ENCODE peak calls at places on chromosomes 12 and 14, in six cellular contexts. V, U, I, L, D and T are unnamed samples.

GRCh38 chr12:58242803-58243628 is 301.6 kb downstream of the ATP23 start:
- DNase-seq in I (no peak), L (peak; percentile 11), U (no peak), D (no peak), V (no peak), T (no peak)

GRCh38 chr14:93132472-93133065 is 16.8 kb upstream of the ITPK1 start:
- DNase-seq in D (no peak), I (no peak), L (no peak), V (peak; percentile 85), U (no peak), T (no peak)

GRCh38 chr12:68855771-68856170 is 47.8 kb downstream of the MDM2 start:
- DNase-seq in D (no peak), I (no peak), U (no peak), L (no peak), V (no peak), T (no peak)

GRCh38 chr12:113452458-113452857 is 19.2 kb downstream of the LHX5 start:
- DNase-seq in L (no peak), I (no peak), D (no peak), V (no peak), U (no peak), T (no peak)

GRCh38 chr12:48423200-48423599 is 49.2 kb upstream of the ANP32D start:
- DNase-seq in I (no peak), V (no peak), U (no peak), D (no peak), L (no peak), T (no peak)

GRCh38 chr14:83207550-83207949 is 1673.9 kb upstream of the SEL1L start:
- DNase-seq in U (no peak), I (no peak), D (no peak), V (no peak), L (no peak), T (no peak)

GRCh38 chr12:78928200-78929074 is 63.9 kb downstream of the SYT1 start:
- DNase-seq in V (no peak), U (no peak), D (no peak), L (no peak), I (no peak), T (no peak)

GRCh38 chr12:74431821-74432220 is 105.8 kb upstream of the ATXN7L3B start:
- DNase-seq in I (no peak), D (no peak), U (no peak), V (no peak), L (no peak), T (no peak)

GRCh38 chr12:86249856-86250255 is 6.3 kb downstream of the MGAT4C start:
- DNase-seq in V (no peak), L (no peak), U (no peak), I (no peak), D (no peak), T (peak; percentile 37)

GRCh38 chr14:68676511-68676943 is 116.3 kb downstream of the ZFP36L1 start:
- DNase-seq in D (peak; percentile 64), U (no peak), V (no peak), I (no peak), L (no peak), T (peak; percentile 65)

DNA sequence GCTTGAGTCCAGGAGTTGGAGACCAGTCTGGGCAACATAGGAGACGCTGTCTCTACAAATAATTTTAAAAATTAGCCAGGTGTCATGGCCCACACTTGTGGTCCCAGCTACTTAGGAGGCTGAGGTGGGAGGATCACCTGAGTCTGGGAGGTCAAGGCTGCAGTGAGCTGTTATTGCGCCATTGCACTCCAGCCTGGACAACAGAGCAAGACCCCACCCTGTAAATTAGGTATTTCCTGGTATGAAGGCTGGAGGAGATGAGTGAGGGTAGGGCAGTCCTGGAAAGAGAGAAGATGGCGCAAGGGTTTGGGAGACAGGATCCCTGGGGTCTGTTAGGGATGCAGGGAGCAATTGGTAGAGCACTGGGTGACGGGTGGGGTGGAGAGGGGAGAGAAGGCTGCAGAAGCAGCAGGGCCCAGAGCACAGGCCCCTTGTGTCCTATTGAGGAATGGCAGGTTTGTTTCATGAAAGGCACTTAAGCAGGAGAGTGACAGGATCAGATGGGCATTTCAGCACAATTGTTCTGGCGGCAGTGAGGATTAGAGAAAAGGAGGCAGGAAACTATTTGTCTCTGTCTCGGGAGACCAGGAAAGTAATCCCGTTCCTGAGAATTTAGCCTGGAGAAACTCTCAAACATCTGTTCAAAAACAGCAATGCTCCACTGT is 47.2 kb upstream of the KTN1 start:
- DNase-seq in I (no peak), D (no peak), L (no peak), U (no peak), V (no peak), T (no peak)
- TF ChIP-seq CTCF in I (no peak), D (no peak), L (no peak), U (no peak), V (no peak), T (no peak)

GRCh38 chr14:55869397-55870049 is 248.7 kb upstream of the PELI2 start:
- DNase-seq in U (no peak), I (no peak), V (no peak), L (no peak), D (no peak), T (no peak)

GRCh38 chr14:55877942-55878341 is 240.3 kb upstream of the PELI2 start:
- DNase-seq in V (no peak), U (no peak), I (no peak), D (no peak), L (no peak), T (no peak)

GRCh38 chr14:55873229-55873628 is 245.0 kb upstream of the PELI2 start:
- DNase-seq in D (no peak), I (no peak), V (no peak), L (no peak), U (no peak), T (no peak)

DNA sequence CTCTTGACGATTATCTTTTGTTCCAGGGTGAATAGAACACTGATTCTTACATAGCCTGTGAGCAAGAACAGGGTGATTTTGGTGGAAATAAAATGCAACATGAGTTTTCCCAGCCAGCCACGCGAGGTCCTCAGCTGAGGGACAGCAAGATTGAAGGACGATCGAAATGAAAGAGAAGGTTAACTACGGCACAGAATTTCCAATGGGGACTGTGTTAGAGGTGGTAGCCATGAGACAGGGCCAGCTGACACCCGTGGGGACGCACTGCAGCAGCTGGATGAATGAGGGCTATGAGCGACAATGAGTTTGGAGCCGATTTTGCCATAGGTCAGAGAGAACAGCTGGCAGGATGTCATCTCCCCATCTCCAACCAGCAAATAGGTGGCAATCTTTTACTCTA is 243.4 kb upstream of the PELI2 start:
- DNase-seq in D (no peak), U (no peak), I (no peak), L (no peak), V (no peak), T (no peak)
- TF ChIP-seq CTCF in D (no peak), U (no peak), I (no peak), L (no peak), V (peak; percentile 38), T (no peak)

GRCh38 chr14:29085546-29085945 is 319.0 kb downstream of the FOXG1 start:
- DNase-seq in U (no peak), L (no peak), V (no peak), I (no peak), D (no peak), T (no peak)
- TF ChIP-seq CTCF in U (no peak), L (peak; percentile 12), V (no peak), I (no peak), D (no peak), T (peak; percentile 14)

GRCh38 chr12:80946591-80946990 is 8.9 kb upstream of the LIN7A start:
- DNase-seq in L (no peak), I (no peak), U (no peak), V (no peak), D (no peak), T (no peak)
- TF ChIP-seq CTCF in L (peak; percentile 34), I (no peak), U (no peak), V (no peak), D (peak; percentile 30), T (peak; percentile 25)

DNA sequence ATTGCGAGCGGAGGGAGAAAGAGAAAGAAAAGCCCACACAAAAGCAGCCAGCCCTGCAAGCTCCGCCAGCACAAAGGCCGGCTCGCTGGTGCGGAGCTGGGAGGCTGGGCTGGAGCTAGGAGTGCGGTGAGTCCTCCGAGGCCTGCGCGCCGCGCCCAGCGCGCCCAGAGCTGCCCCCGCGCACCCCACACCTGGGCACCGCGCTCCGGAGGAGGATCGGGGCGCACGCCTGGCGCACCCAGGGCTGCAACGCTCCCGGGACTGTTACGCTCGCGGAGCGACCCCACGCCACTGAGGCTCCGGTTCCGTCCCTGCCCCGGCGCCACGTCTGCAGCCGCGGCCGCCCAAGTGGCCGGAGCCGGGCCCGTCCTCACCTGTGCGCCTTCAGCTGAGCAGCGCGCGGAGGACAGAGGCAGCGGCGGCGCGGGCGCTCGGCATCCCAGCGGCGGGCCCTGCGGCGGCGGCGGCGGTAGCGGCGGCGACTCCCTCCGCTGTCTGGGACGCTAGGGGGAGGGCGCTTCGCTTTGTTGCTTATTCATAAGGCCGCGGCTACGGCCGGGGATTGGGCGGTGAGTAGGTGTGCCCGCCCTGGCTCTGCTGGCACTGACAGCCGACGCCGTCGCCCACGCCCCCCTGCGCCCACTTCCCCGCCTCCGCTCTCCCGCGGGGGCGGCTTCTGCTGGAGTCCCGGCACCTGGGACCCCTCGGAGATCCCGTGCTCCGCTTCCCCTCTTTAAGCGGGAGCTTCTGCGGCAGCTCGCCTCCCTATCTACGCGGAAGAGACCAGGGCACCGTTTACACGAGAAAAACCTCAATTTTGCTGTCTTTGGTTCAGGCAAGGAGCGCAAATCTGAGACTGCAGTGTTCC is at the start of gene ARMH4:
- DNase-seq in V (peak; percentile 89), I (peak; percentile 36), D (peak; percentile 85), U (peak; percentile 92), L (peak; percentile 32), T (peak; percentile 91)
- TF ChIP-seq CTCF in V (peak; percentile 44), I (no peak), D (peak; percentile 21), U (peak; percentile 23), L (no peak), T (no peak)